ENCODE peak calls at places on chromosomes 6 and 20, in six cellular contexts. One of them, this sample, is unnamed. For H3K9me3, the result is how much of the 10 kb centered on the place peaks cover.

GRCh38 chr6:34248198-34248726 is 544 bp downstream of the SMIM29 start:
- DNase-seq in ovary: peak
- DNase-seq in CD4-positive, CD25-positive, alpha-beta regulatory T cell: peak
- DNase-seq in A549: no peak
- DNase-seq in cardiac muscle cell: no peak
- DNase-seq in H9: peak
- DNase-seq in this sample: peak

GRCh38 chr6:77447254-77447653 is 16.0 kb downstream of the HTR1B start:
- DNase-seq in CD4-positive, CD25-positive, alpha-beta regulatory T cell: no peak
- DNase-seq in ovary: no peak
- DNase-seq in cardiac muscle cell: no peak
- DNase-seq in H9: no peak
- DNase-seq in A549: no peak
- DNase-seq in this sample: no peak

GRCh38 chr20:61899971-61900370 is 165.7 kb downstream of the TAF4 start:
- DNase-seq in ovary: peak
- DNase-seq in A549: no peak
- DNase-seq in CD4-positive, CD25-positive, alpha-beta regulatory T cell: no peak
- DNase-seq in H9: no peak
- DNase-seq in cardiac muscle cell: no peak
- DNase-seq in this sample: no peak

GRCh38 chr6:160355001-160355400 is 6.8 kb downstream of the SLC22A3 start:
- DNase-seq in CD4-positive, CD25-positive, alpha-beta regulatory T cell: no peak
- DNase-seq in H9: no peak
- DNase-seq in A549: peak
- DNase-seq in cardiac muscle cell: no peak
- DNase-seq in ovary: no peak
- DNase-seq in this sample: no peak

GRCh38 chr20:55086421-55086820 is 611.0 kb downstream of the DOK5 start:
- DNase-seq in CD4-positive, CD25-positive, alpha-beta regulatory T cell: no peak
- DNase-seq in A549: no peak
- DNase-seq in cardiac muscle cell: no peak
- DNase-seq in H9: no peak
- DNase-seq in ovary: no peak
- DNase-seq in this sample: no peak

GRCh38 chr20:32470025-32470861 is 112.1 kb downstream of the ASXL1 start:
- DNase-seq in ovary: no peak
- DNase-seq in CD4-positive, CD25-positive, alpha-beta regulatory T cell: no peak
- DNase-seq in cardiac muscle cell: peak
- DNase-seq in A549: peak
- DNase-seq in H9: peak
- DNase-seq in this sample: no peak

GRCh38 chr6:92479821-92480220 is 939.5 kb downstream of the EPHA7 start:
- DNase-seq in cardiac muscle cell: no peak
- DNase-seq in A549: no peak
- DNase-seq in ovary: no peak
- DNase-seq in H9: no peak
- DNase-seq in CD4-positive, CD25-positive, alpha-beta regulatory T cell: no peak
- DNase-seq in this sample: no peak

GRCh38 chr6:30781697-30782424 is 37.5 kb upstream of the IER3 start:
- DNase-seq in ovary: peak
- DNase-seq in CD4-positive, CD25-positive, alpha-beta regulatory T cell: no peak
- DNase-seq in H9: no peak
- DNase-seq in A549: peak
- DNase-seq in cardiac muscle cell: peak
- DNase-seq in this sample: no peak

GRCh38 chr6:126761854-126762253 is 356.6 kb upstream of the RSPO3 start:
- DNase-seq in H9: no peak
- DNase-seq in ovary: no peak
- DNase-seq in cardiac muscle cell: no peak
- DNase-seq in A549: no peak
- DNase-seq in CD4-positive, CD25-positive, alpha-beta regulatory T cell: no peak
- DNase-seq in this sample: no peak

GRCh38 chr6:46626228-46626909 is 26.2 kb downstream of the CYP39A1 start:
- DNase-seq in CD4-positive, CD25-positive, alpha-beta regulatory T cell: no peak
- DNase-seq in A549: no peak
- DNase-seq in H9: no peak
- DNase-seq in ovary: no peak
- DNase-seq in cardiac muscle cell: peak
- DNase-seq in this sample: no peak

GRCh38 chr6:75775219-75775618 is 26.2 kb downstream of the MYO6 start:
- DNase-seq in CD4-positive, CD25-positive, alpha-beta regulatory T cell: no peak
- DNase-seq in A549: no peak
- DNase-seq in cardiac muscle cell: peak
- DNase-seq in H9: no peak
- DNase-seq in ovary: no peak
- DNase-seq in this sample: no peak

GRCh38 chr20:46400253-46400652 is 6.2 kb downstream of the ELMO2 start:
- DNase-seq in ovary: no peak
- DNase-seq in H9: no peak
- DNase-seq in CD4-positive, CD25-positive, alpha-beta regulatory T cell: no peak
- DNase-seq in A549: no peak
- DNase-seq in cardiac muscle cell: peak
- DNase-seq in this sample: no peak

GRCh38 chr6:110813338-110813737 is 1.9 kb downstream of the CDK19 start:
- DNase-seq in A549: no peak
- DNase-seq in H9: no peak
- DNase-seq in ovary: no peak
- DNase-seq in CD4-positive, CD25-positive, alpha-beta regulatory T cell: no peak
- DNase-seq in cardiac muscle cell: no peak
- DNase-seq in this sample: no peak

GRCh38 chr6:119385994-119386393 is 36.4 kb upstream of the MAN1A1 start:
- DNase-seq in H9: no peak
- DNase-seq in cardiac muscle cell: no peak
- DNase-seq in ovary: no peak
- DNase-seq in CD4-positive, CD25-positive, alpha-beta regulatory T cell: no peak
- DNase-seq in A549: no peak
- DNase-seq in this sample: no peak

GRCh38 chr6:2749972-2750600 is 636 bp downstream of the MYLK4 start:
- DNase-seq in A549: peak
- DNase-seq in ovary: peak
- DNase-seq in CD4-positive, CD25-positive, alpha-beta regulatory T cell: peak
- DNase-seq in cardiac muscle cell: peak
- DNase-seq in H9: no peak
- DNase-seq in this sample: peak

GRCh38 chr6:138278326-138278725 is 60.0 kb upstream of the PBOV1 start:
- DNase-seq in H9: peak
- DNase-seq in cardiac muscle cell: peak
- DNase-seq in A549: peak
- DNase-seq in ovary: no peak
- DNase-seq in CD4-positive, CD25-positive, alpha-beta regulatory T cell: no peak
- DNase-seq in this sample: no peak

GRCh38 chr6:156777866-156778614 is 862 bp downstream of the ARID1B start:
- DNase-seq in cardiac muscle cell: peak
- DNase-seq in H9: peak
- DNase-seq in A549: peak
- DNase-seq in ovary: peak
- DNase-seq in CD4-positive, CD25-positive, alpha-beta regulatory T cell: peak
- DNase-seq in this sample: peak

GRCh38 chr6:37653933-37654565 is 43.6 kb downstream of the MDGA1 start:
- DNase-seq in CD4-positive, CD25-positive, alpha-beta regulatory T cell: peak
- DNase-seq in cardiac muscle cell: no peak
- DNase-seq in ovary: no peak
- DNase-seq in A549: peak
- DNase-seq in H9: peak
- DNase-seq in this sample: no peak

GRCh38 chr6:170097505-170098427 is 193.1 kb downstream of the DLL1 start:
- DNase-seq in CD4-positive, CD25-positive, alpha-beta regulatory T cell: no peak
- DNase-seq in cardiac muscle cell: no peak
- DNase-seq in H9: no peak
- DNase-seq in ovary: peak
- DNase-seq in A549: no peak
- DNase-seq in this sample: no peak

GRCh38 chr20:3919352-3919751 is 30.2 kb downstream of the PANK2 start:
- DNase-seq in CD4-positive, CD25-positive, alpha-beta regulatory T cell: no peak
- DNase-seq in A549: no peak
- DNase-seq in H9: no peak
- DNase-seq in ovary: no peak
- DNase-seq in cardiac muscle cell: no peak
- DNase-seq in this sample: no peak

GRCh38 chr6:158536084-158536890 is 23.6 kb upstream of the TMEM181 start:
- DNase-seq in H9: peak
- DNase-seq in cardiac muscle cell: peak
- DNase-seq in ovary: peak
- DNase-seq in CD4-positive, CD25-positive, alpha-beta regulatory T cell: peak
- DNase-seq in A549: peak
- DNase-seq in this sample: peak

GRCh38 chr20:31239139-31239538 is 18.3 kb upstream of the DEFB115 start:
- DNase-seq in cardiac muscle cell: no peak
- DNase-seq in ovary: no peak
- DNase-seq in H9: no peak
- DNase-seq in CD4-positive, CD25-positive, alpha-beta regulatory T cell: no peak
- DNase-seq in A549: no peak
- DNase-seq in this sample: no peak
- H3K9me3 ChIP-seq in cardiac muscle cell: under half
- H3K9me3 ChIP-seq in ovary: under half
- H3K9me3 ChIP-seq in H9: half or more
- H3K9me3 ChIP-seq in CD4-positive, CD25-positive, alpha-beta regulatory T cell: half or more
- H3K9me3 ChIP-seq in A549: under half
- H3K9me3 ChIP-seq in this sample: under half

GRCh38 chr6:22513667-22514066 is 55.7 kb upstream of the HDGFL1 start:
- DNase-seq in ovary: no peak
- DNase-seq in A549: no peak
- DNase-seq in CD4-positive, CD25-positive, alpha-beta regulatory T cell: no peak
- DNase-seq in H9: no peak
- DNase-seq in cardiac muscle cell: no peak
- DNase-seq in this sample: no peak

GRCh38 chr6:22521035-22521434 is 48.3 kb upstream of the HDGFL1 start:
- DNase-seq in H9: no peak
- DNase-seq in cardiac muscle cell: no peak
- DNase-seq in ovary: no peak
- DNase-seq in CD4-positive, CD25-positive, alpha-beta regulatory T cell: no peak
- DNase-seq in A549: no peak
- DNase-seq in this sample: no peak

GRCh38 chr6:22519237-22519636 is 50.1 kb upstream of the HDGFL1 start:
- DNase-seq in ovary: no peak
- DNase-seq in CD4-positive, CD25-positive, alpha-beta regulatory T cell: no peak
- DNase-seq in A549: no peak
- DNase-seq in H9: no peak
- DNase-seq in cardiac muscle cell: no peak
- DNase-seq in this sample: no peak
- H3K9me3 ChIP-seq in ovary: under half
- H3K9me3 ChIP-seq in CD4-positive, CD25-positive, alpha-beta regulatory T cell: under half
- H3K9me3 ChIP-seq in A549: under half
- H3K9me3 ChIP-seq in H9: under half
- H3K9me3 ChIP-seq in cardiac muscle cell: under half
- H3K9me3 ChIP-seq in this sample: under half

DNA sequence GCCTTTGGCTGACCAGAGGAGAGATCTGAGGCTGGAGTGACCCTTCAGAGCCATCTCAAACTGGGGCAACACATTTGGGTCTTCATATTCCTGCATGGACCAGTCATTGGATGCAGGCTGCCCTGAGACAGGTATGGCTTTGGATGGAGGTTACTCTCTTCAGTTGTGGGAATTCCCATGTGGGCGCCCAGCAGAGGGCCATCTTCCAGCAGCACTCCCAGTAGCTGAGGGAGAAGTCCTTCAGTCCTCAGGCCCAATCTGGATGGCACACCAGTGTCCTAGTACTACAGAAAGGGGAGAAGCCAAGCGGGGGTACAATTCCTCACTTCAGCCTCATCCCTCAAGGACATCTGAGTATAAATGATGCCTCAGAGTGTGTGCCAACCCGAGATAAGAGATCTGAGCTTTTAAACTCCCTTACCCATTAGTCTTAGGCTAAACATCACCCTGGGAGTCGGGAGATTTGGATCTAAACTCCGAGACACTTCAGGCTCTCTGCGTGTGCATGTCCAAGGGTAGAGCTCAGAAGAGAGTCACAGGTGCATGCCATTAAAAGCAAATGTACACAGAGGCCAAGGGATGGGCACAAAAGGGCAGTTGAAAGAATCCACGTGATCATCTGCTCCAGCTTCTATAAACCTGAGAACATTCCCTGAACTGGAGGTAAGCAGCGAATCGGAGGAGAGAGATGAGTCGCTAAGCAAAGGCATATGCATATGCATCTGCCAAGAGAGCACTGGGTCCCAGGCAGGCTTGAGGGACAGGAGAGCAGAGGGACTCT is 204.6 kb downstream of the CD83 start:
- DNase-seq in cardiac muscle cell: no peak
- DNase-seq in H9: peak
- DNase-seq in ovary: no peak
- DNase-seq in A549: no peak
- DNase-seq in CD4-positive, CD25-positive, alpha-beta regulatory T cell: no peak
- DNase-seq in this sample: no peak
- H3K9me3 ChIP-seq in cardiac muscle cell: under half
- H3K9me3 ChIP-seq in H9: under half
- H3K9me3 ChIP-seq in ovary: under half
- H3K9me3 ChIP-seq in A549: under half
- H3K9me3 ChIP-seq in CD4-positive, CD25-positive, alpha-beta regulatory T cell: under half
- H3K9me3 ChIP-seq in this sample: under half

DNA sequence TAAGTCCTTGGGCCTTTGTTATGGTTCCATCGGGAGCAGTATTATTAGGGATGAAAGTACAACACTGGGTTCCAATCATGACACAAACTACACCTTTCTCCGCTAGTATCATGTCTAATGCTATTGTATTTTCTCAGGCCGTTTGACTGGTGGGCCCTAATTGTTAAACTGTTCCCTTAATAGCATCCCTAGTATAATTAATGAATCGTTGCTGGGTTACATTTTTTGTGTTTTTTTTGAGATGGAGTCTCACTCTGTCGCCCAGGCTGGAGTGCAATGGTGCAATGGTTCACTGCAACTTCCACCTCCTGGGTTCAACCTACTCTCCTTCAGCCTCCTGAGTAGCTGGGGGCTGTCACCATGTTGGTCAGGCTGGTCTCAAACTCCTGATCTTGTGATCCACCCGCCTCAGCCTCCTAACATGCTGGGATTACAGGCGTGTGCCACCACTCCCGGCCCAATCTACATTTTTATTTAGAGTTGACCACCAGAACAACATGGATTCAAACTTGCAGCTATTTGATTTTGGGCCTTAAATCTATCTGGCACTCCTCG is 4.1 kb upstream of the ZNFX1 start:
- DNase-seq in CD4-positive, CD25-positive, alpha-beta regulatory T cell: no peak
- DNase-seq in ovary: no peak
- DNase-seq in H9: no peak
- DNase-seq in A549: no peak
- DNase-seq in cardiac muscle cell: no peak
- DNase-seq in this sample: no peak
- H3K9me3 ChIP-seq in CD4-positive, CD25-positive, alpha-beta regulatory T cell: half or more
- H3K9me3 ChIP-seq in ovary: under half
- H3K9me3 ChIP-seq in H9: under half
- H3K9me3 ChIP-seq in A549: under half
- H3K9me3 ChIP-seq in cardiac muscle cell: under half
- H3K9me3 ChIP-seq in this sample: half or more

DNA sequence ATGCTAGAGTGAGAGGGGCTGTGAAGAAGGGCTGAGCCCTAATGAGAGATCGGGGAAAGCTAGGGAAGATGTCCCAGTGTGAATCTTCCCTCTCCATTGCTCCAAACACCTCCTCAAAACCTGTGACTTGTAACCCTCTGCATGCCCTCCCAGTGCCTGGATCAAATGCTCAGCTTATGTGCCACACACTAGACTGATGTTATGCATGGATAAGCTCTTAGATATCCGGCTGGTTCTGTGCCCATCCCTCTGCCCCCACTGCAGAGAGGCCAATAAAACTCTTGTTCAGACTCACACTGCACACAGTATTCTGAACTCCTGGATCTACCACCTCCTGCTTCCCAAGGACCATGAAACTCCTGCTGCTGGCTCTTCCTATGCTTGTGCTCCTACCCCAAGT is at the start of gene DEFB118:
- DNase-seq in ovary: no peak
- DNase-seq in CD4-positive, CD25-positive, alpha-beta regulatory T cell: no peak
- DNase-seq in A549: no peak
- DNase-seq in cardiac muscle cell: no peak
- DNase-seq in H9: no peak
- DNase-seq in this sample: no peak
- H3K9me3 ChIP-seq in ovary: under half
- H3K9me3 ChIP-seq in CD4-positive, CD25-positive, alpha-beta regulatory T cell: under half
- H3K9me3 ChIP-seq in A549: under half
- H3K9me3 ChIP-seq in cardiac muscle cell: under half
- H3K9me3 ChIP-seq in H9: half or more
- H3K9me3 ChIP-seq in this sample: under half